ENCODE peak calls at places on chromosomes 6 and 20, in four cellular contexts. W is stimulated activated CD4-positive, alpha-beta T cell treated with anti-CD3 and anti-CD28 coated beads, Interleukin-2, amount 100 ng/mL, for 48 hours; I is caudate nucleus; G is upper lobe of right lung. S is an unnamed sample.

GRCh38 chr6:151269318-151269995 is 29.7 kb downstream of the AKAP12 start:
- DNase-seq in W (no peak), I (no peak), G (no peak), S (no peak)

GRCh38 chr6:34144581-34145160 is 1.2 kb downstream of the GRM4 start:
- DNase-seq in W (no peak), I (no peak), G (peak), S (no peak)

GRCh38 chr6:28789553-28790083 is 134.2 kb downstream of the TRIM27 start:
- DNase-seq in W (peak), I (no peak), G (no peak), S (no peak)

GRCh38 chr6:114040871-114041270 is 69.9 kb upstream of the HDAC2 start:
- DNase-seq in W (no peak), I (no peak), G (no peak), S (no peak)

GRCh38 chr6:136173519-136174507 is 76.3 kb downstream of the MTFR2 start:
- DNase-seq in W (no peak), I (no peak), G (no peak), S (peak)

GRCh38 chr6:8174571-8174970 is 72.2 kb upstream of the EEF1E1 start:
- DNase-seq in W (no peak), I (peak), G (no peak), S (no peak)

GRCh38 chr20:49285233-49285668 is 7.4 kb upstream of the ZNFX1 start:
- DNase-seq in W (no peak), I (no peak), G (no peak), S (no peak)

GRCh38 chr6:164927288-164928040 is 381.9 kb downstream of the C6orf118 start:
- DNase-seq in W (peak), I (peak), G (peak), S (peak)

GRCh38 chr6:169158182-169158573 is 95.5 kb downstream of the THBS2 start:
- DNase-seq in W (no peak), I (no peak), G (peak), S (no peak)

GRCh38 chr6:72271531-72271930 is 350.3 kb upstream of the KCNQ5 start:
- DNase-seq in W (no peak), I (no peak), G (no peak), S (no peak)

GRCh38 chr20:59745201-59745600 is 140.9 kb downstream of the PHACTR3 start:
- DNase-seq in W (no peak), I (no peak), G (no peak), S (no peak)

GRCh38 chr6:2957696-2958330 is 13.6 kb downstream of the SERPINB6 start:
- DNase-seq in W (no peak), I (no peak), G (no peak), S (no peak)

GRCh38 chr6:111711476-111711875 is 105.8 kb upstream of the TRAF3IP2 start:
- DNase-seq in W (no peak), I (peak), G (no peak), S (no peak)

GRCh38 chr20:4684837-4685413 is 36.8 kb upstream of the PRND start:
- DNase-seq in W (no peak), I (no peak), G (no peak), S (no peak)

GRCh38 chr6:35391240-35391968 is 49.0 kb downstream of the PPARD start:
- DNase-seq in W (no peak), I (no peak), G (no peak), S (no peak)

GRCh38 chr6:15340105-15340601 is 94.3 kb downstream of the JARID2 start:
- DNase-seq in W (no peak), I (no peak), G (no peak), S (no peak)

GRCh38 chr6:168279403-168279935 is 40.1 kb downstream of the DACT2 start:
- DNase-seq in W (no peak), I (no peak), G (no peak), S (no peak)

GRCh38 chr20:58741384-58741783 is 48.8 kb downstream of the NPEPL1 start:
- DNase-seq in W (no peak), I (no peak), G (no peak), S (no peak)

S was measured in CD4-positive, CD25-positive, alpha-beta regulatory T cell.